ENCODE peak calls at places on chromosome 13, in seven cellular contexts. Y, W, M, K, L, N and I are unnamed samples.

GRCh38 chr13:26584713-26585112 is 27.2 kb downstream of the WASF3 start:
- DNase-seq in K (no peak), N (no peak), W (peak; percentile 4), M (no peak), L (no peak), Y (peak; percentile 38), I (peak; percentile 2)

GRCh38 chr13:92225861-92226260 is 827.4 kb downstream of the GPC5 start:
- DNase-seq in Y (no peak), K (no peak), W (no peak), N (no peak), L (no peak), M (peak; percentile 56), I (no peak)

GRCh38 chr13:34886476-34886875 is 55.6 kb upstream of the NBEA start:
- DNase-seq in Y (no peak), N (no peak), K (no peak), W (no peak), M (no peak), L (no peak), I (no peak)

GRCh38 chr13:84430441-84430840 is 548.2 kb upstream of the SLITRK1 start:
- DNase-seq in W (no peak), L (no peak), Y (no peak), N (no peak), K (no peak), M (no peak), I (no peak)

GRCh38 chr13:78998736-78999135 is 339.8 kb upstream of the OBI1 start:
- DNase-seq in L (no peak), N (no peak), K (no peak), M (peak; percentile 54), Y (no peak), W (no peak), I (no peak)

GRCh38 chr13:43516401-43516826 is 270.4 kb downstream of the ENOX1 start:
- DNase-seq in W (no peak), N (no peak), Y (no peak), L (no peak), K (no peak), M (no peak), I (no peak)

GRCh38 chr13:110944121-110944967 is 29.5 kb upstream of the ANKRD10 start:
- DNase-seq in K (no peak), L (no peak), W (peak; percentile 38), Y (peak; percentile 64), N (peak; percentile 72), M (peak; percentile 65), I (peak; percentile 77)

GRCh38 chr13:80669112-80669511 is 328.2 kb upstream of the SPRY2 start:
- DNase-seq in Y (no peak), K (no peak), W (no peak), L (no peak), N (no peak), M (no peak), I (no peak)

GRCh38 chr13:113129921-113130750 is 7.5 kb downstream of the F10 start:
- DNase-seq in W (no peak), Y (no peak), L (no peak), N (no peak), M (no peak), K (no peak), I (no peak)

GRCh38 chr13:43830481-43830873 is 43.7 kb upstream of the ENOX1 start:
- DNase-seq in M (peak; percentile 43), L (no peak), W (no peak), K (no peak), N (no peak), Y (peak; percentile 80), I (peak; percentile 78)

GRCh38 chr13:76707360-76707759 is 178.8 kb downstream of the KCTD12 start:
- DNase-seq in M (no peak), W (no peak), K (no peak), L (no peak), N (no peak), Y (no peak), I (no peak)

GRCh38 chr13:111429064-111429558 is 108.7 kb downstream of the TEX29 start:
- DNase-seq in L (no peak), Y (peak; percentile 4), N (peak; percentile 69), K (no peak), W (no peak), M (peak; percentile 50), I (peak; percentile 61)

GRCh38 chr13:113145911-113146598 is 12.4 kb upstream of the PROZ start:
- DNase-seq in K (no peak), M (no peak), Y (no peak), L (no peak), N (no peak), W (no peak), I (no peak)

GRCh38 chr13:40152145-40152544 is 496.7 kb downstream of the COG6 start:
- DNase-seq in L (no peak), N (no peak), Y (peak; percentile 83), W (no peak), K (no peak), M (no peak), I (peak; percentile 94)

GRCh38 chr13:99336750-99337149 is 29.6 kb upstream of the GPR183 start:
- DNase-seq in Y (no peak), W (no peak), K (no peak), M (no peak), N (no peak), L (no peak), I (no peak)

GRCh38 chr13:83881917-83882625 is at the start of gene SLITRK1:
- DNase-seq in Y (peak; percentile 56), M (peak; percentile 35), W (no peak), N (peak; percentile 94), L (no peak), K (no peak), I (peak; percentile 53)

GRCh38 chr13:31880849-31881494 is 141.6 kb downstream of the RXFP2 start:
- DNase-seq in Y (no peak), K (no peak), N (no peak), W (no peak), L (no peak), M (no peak), I (peak; percentile 16)

GRCh38 chr13:25732146-25732865 is 319.5 kb downstream of the SHISA2 start:
- DNase-seq in L (no peak), N (no peak), W (no peak), K (no peak), M (no peak), Y (peak; percentile 32), I (no peak)

GRCh38 chr13:104011505-104012270 is 945.5 kb upstream of the SLC10A2 start:
- DNase-seq in W (no peak), L (no peak), N (peak; percentile 51), K (no peak), M (no peak), Y (no peak), I (no peak)

GRCh38 chr13:111483621-111483987 is 163.2 kb downstream of the TEX29 start:
- DNase-seq in L (no peak), N (no peak), K (no peak), Y (no peak), M (no peak), W (no peak), I (no peak)

GRCh38 chr13:47420012-47420411 is 523.2 kb upstream of the HTR2A start:
- DNase-seq in W (no peak), M (no peak), K (no peak), Y (no peak), N (no peak), L (no peak), I (peak; percentile 8)

GRCh38 chr13:32225494-32225931 is 89.7 kb downstream of the ZAR1L start:
- DNase-seq in N (no peak), W (no peak), L (no peak), M (no peak), K (no peak), Y (no peak), I (no peak)

GRCh38 chr13:112012004-112012704 is 54.8 kb upstream of the SOX1 start:
- DNase-seq in Y (no peak), N (peak; percentile 23), W (no peak), M (no peak), L (no peak), K (no peak), I (no peak)

GRCh38 chr13:30486230-30487074 is 20.7 kb upstream of the HMGB1 start:
- DNase-seq in Y (peak; percentile 45), W (no peak), K (no peak), N (no peak), L (no peak), M (no peak), I (no peak)

GRCh38 chr13:49641810-49642291 is 13.5 kb downstream of the ARL11 start:
- DNase-seq in K (no peak), Y (peak; percentile 91), L (no peak), M (peak; percentile 90), W (no peak), N (no peak), I (peak; percentile 93)

GRCh38 chr13:36998624-36999041 is 507 bp downstream of the ALG5 start:
- DNase-seq in M (peak; percentile 37), W (no peak), Y (peak; percentile 5), K (peak; percentile 50), N (peak; percentile 47), L (no peak), I (no peak)

GRCh38 chr13:22154041-22154440 is 483.2 kb downstream of the FGF9 start:
- DNase-seq in W (no peak), K (no peak), M (no peak), L (no peak), N (no peak), Y (no peak), I (no peak)
- TF ChIP-seq CTCF in W (no peak), K (no peak), M (no peak), L (no peak), N (no peak), Y (no peak), I (no peak)

GRCh38 chr13:102571075-102571474 is 25.7 kb upstream of the TPP2 start:
- DNase-seq in Y (no peak), N (no peak), L (no peak), M (no peak), K (no peak), W (no peak), I (peak; percentile 24)
- TF ChIP-seq CTCF in Y (peak; percentile 32), N (peak; percentile 24), L (peak; percentile 17), M (no peak), K (no peak), W (no peak), I (no peak)

GRCh38 chr13:41196011-41196410 is 1.6 kb upstream of the KBTBD7 start:
- DNase-seq in Y (no peak), M (no peak), L (no peak), N (no peak), W (no peak), K (no peak), I (no peak)

GRCh38 chr13:41193919-41194824 is at the start of gene KBTBD7:
- DNase-seq in N (peak; percentile 95), M (peak; percentile 99), Y (peak; percentile 98), W (peak; percentile 63), L (peak; percentile 96), K (peak; percentile 91), I (peak; percentile 84)

GRCh38 chr13:41199061-41199460 is 4.7 kb upstream of the KBTBD7 start:
- DNase-seq in L (no peak), N (no peak), W (no peak), K (no peak), Y (no peak), M (no peak), I (no peak)

GRCh38 chr13:41199526-41199925 is 5.2 kb upstream of the KBTBD7 start:
- DNase-seq in K (no peak), L (no peak), Y (no peak), N (no peak), W (no peak), M (no peak), I (no peak)

GRCh38 chr13:41196620-41197019 is 2.3 kb upstream of the KBTBD7 start:
- DNase-seq in N (no peak), K (no peak), Y (peak; percentile 35), W (no peak), L (no peak), M (peak; percentile 48), I (peak; percentile 48)
- TF ChIP-seq CTCF in N (peak; percentile 23), K (no peak), Y (peak; percentile 69), W (peak; percentile 49), L (peak; percentile 62), M (peak; percentile 47), I (peak; percentile 31)

GRCh38 chr13:81929988-81930387 is 1589.1 kb upstream of the SPRY2 start:
- DNase-seq in L (no peak), N (peak; percentile 61), W (no peak), Y (peak; percentile 3), K (no peak), M (peak; percentile 36), I (peak; percentile 55)
- TF ChIP-seq CTCF in L (peak; percentile 63), N (peak; percentile 70), W (peak; percentile 47), Y (peak; percentile 55), K (no peak), M (peak; percentile 43), I (peak; percentile 43)